ENCODE peak calls at places on chromosomes 2 and 18, in five cellular contexts. G is activated CD8-positive, alpha-beta memory T cell treated with anti-CD3 and anti-CD28 coated beads for 24 hours; L is activated T-cell treated with anti-CD3 and anti-CD28 coated beads for 1 hour; X is iris pigment epithelial cell; B is GF-D8. E is an unnamed sample.

GRCh38 chr2:38268691-38269309 is 108.3 kb downstream of the ATL2 start:
- DNase-seq in G (no peak), L (no peak), X (peak), B (no peak), E (no peak)

GRCh38 chr2:218383892-218384519 is 1.9 kb downstream of the SLC11A1 start:
- DNase-seq in G (no peak), L (no peak), X (no peak), B (no peak), E (no peak)

GRCh38 chr2:152446213-152446612 is 111.2 kb downstream of the FMNL2 start:
- DNase-seq in G (no peak), L (no peak), X (peak), B (no peak), E (no peak)

GRCh38 chr2:101704046-101704466 is 6.5 kb downstream of the MAP4K4 start:
- DNase-seq in G (no peak), L (no peak), X (peak), B (no peak), E (no peak)

GRCh38 chr2:144583741-144584453 is 64.0 kb upstream of the ZEB2 start:
- DNase-seq in G (no peak), L (no peak), X (peak), B (no peak), E (no peak)

GRCh38 chr2:126943612-126944011 is 44.9 kb downstream of the TEX51 start:
- DNase-seq in G (no peak), L (no peak), X (no peak), B (no peak), E (no peak)

GRCh38 chr18:77320960-77321559 is 71.4 kb downstream of the GALR1 start:
- DNase-seq in G (no peak), L (no peak), X (no peak), B (no peak), E (no peak)

GRCh38 chr2:199160677-199161465 is 296.9 kb downstream of the SATB2 start:
- DNase-seq in G (no peak), L (no peak), X (peak), B (no peak), E (no peak)

GRCh38 chr2:16235747-16236146 is 295.4 kb downstream of the MYCN start:
- DNase-seq in G (no peak), L (no peak), X (no peak), B (no peak), E (no peak)

GRCh38 chr2:235382091-235383000 is 111.5 kb upstream of the AGAP1 start:
- DNase-seq in G (no peak), L (no peak), X (no peak), B (no peak), E (no peak)

GRCh38 chr2:226796012-226796839 is 3.4 kb downstream of the IRS1 start:
- DNase-seq in G (no peak), L (no peak), X (no peak), B (no peak), E (no peak)

GRCh38 chr2:46416739-46417403 is 62.5 kb upstream of the TMEM247 start:
- DNase-seq in G (no peak), L (no peak), X (no peak), B (no peak), E (no peak)

GRCh38 chr18:3985664-3986063 is 469.4 kb downstream of the DLGAP1 start:
- DNase-seq in G (no peak), L (no peak), X (peak), B (no peak), E (no peak)

E was measured in NCI-H748 treated with DMSO at 0.1 percent for 48 hours.